ENCODE peak calls at places on chromosomes 5 and 9, in eight cellular contexts. One of them, this sample, is unnamed.
A peak's percentile ranks its signal among the peaks of the same experiment; 100 is the strongest.

GRCh38 chr5:8907168-8907868 is 638.6 kb downstream of the SEMA5A start:
- DNase-seq in suprapubic skin: no peak
- DNase-seq in psoas muscle: no peak
- DNase-seq in Peyer's patch: no peak
- DNase-seq in left lung: no peak
- DNase-seq in pancreas: no peak
- DNase-seq in tibial nerve: no peak
- DNase-seq in brain microvascular endothelial cell: peak; percentile 13
- DNase-seq in this sample: no peak

GRCh38 chr9:123396007-123396511 is 40.1 kb downstream of the CRB2 start:
- DNase-seq in suprapubic skin: no peak
- DNase-seq in psoas muscle: no peak
- DNase-seq in Peyer's patch: no peak
- DNase-seq in left lung: no peak
- DNase-seq in pancreas: no peak
- DNase-seq in tibial nerve: no peak
- DNase-seq in brain microvascular endothelial cell: no peak
- DNase-seq in this sample: no peak

GRCh38 chr9:127129718-127130085 is 7.3 kb upstream of the ANGPTL2 start:
- DNase-seq in suprapubic skin: no peak
- DNase-seq in psoas muscle: peak; percentile 56
- DNase-seq in Peyer's patch: no peak
- DNase-seq in left lung: no peak
- DNase-seq in pancreas: no peak
- DNase-seq in tibial nerve: no peak
- DNase-seq in brain microvascular endothelial cell: no peak
- DNase-seq in this sample: no peak

GRCh38 chr5:2900360-2900759 is 148.9 kb upstream of the IRX2 start:
- DNase-seq in suprapubic skin: peak; percentile 3
- DNase-seq in psoas muscle: no peak
- DNase-seq in Peyer's patch: no peak
- DNase-seq in left lung: no peak
- DNase-seq in pancreas: no peak
- DNase-seq in tibial nerve: no peak
- DNase-seq in brain microvascular endothelial cell: no peak
- DNase-seq in this sample: no peak

GRCh38 chr5:42875785-42876374 is 64.2 kb upstream of the SELENOP start:
- DNase-seq in suprapubic skin: no peak
- DNase-seq in psoas muscle: no peak
- DNase-seq in Peyer's patch: no peak
- DNase-seq in left lung: no peak
- DNase-seq in pancreas: no peak
- DNase-seq in tibial nerve: no peak
- DNase-seq in brain microvascular endothelial cell: no peak
- DNase-seq in this sample: no peak

GRCh38 chr5:168295574-168296201 is 4.2 kb downstream of the WWC1 start:
- DNase-seq in suprapubic skin: no peak
- DNase-seq in psoas muscle: no peak
- DNase-seq in Peyer's patch: no peak
- DNase-seq in left lung: peak; percentile 53
- DNase-seq in pancreas: peak; percentile 72
- DNase-seq in tibial nerve: no peak
- DNase-seq in brain microvascular endothelial cell: peak; percentile 56
- DNase-seq in this sample: no peak

GRCh38 chr9:76394896-76395244 is 644 bp upstream of the RFK start:
- DNase-seq in suprapubic skin: peak; percentile 85
- DNase-seq in psoas muscle: peak; percentile 67
- DNase-seq in Peyer's patch: peak; percentile 80
- DNase-seq in left lung: peak; percentile 53
- DNase-seq in pancreas: no peak
- DNase-seq in tibial nerve: peak; percentile 22
- DNase-seq in brain microvascular endothelial cell: peak; percentile 42
- DNase-seq in this sample: peak; percentile 65

GRCh38 chr5:179371123-179371515 is 25.9 kb upstream of the ADAMTS2 start:
- DNase-seq in suprapubic skin: no peak
- DNase-seq in psoas muscle: no peak
- DNase-seq in Peyer's patch: peak; percentile 31
- DNase-seq in left lung: no peak
- DNase-seq in pancreas: no peak
- DNase-seq in tibial nerve: no peak
- DNase-seq in brain microvascular endothelial cell: no peak
- DNase-seq in this sample: no peak

GRCh38 chr9:35736201-35736633 is 3.8 kb downstream of the CREB3 start:
- DNase-seq in suprapubic skin: no peak
- DNase-seq in psoas muscle: peak; percentile 74
- DNase-seq in Peyer's patch: peak; percentile 76
- DNase-seq in left lung: no peak
- DNase-seq in pancreas: peak; percentile 70
- DNase-seq in tibial nerve: peak; percentile 46
- DNase-seq in brain microvascular endothelial cell: peak; percentile 81
- DNase-seq in this sample: peak; percentile 68

GRCh38 chr5:139795074-139796001 is at the start of gene PSD2:
- DNase-seq in suprapubic skin: no peak
- DNase-seq in psoas muscle: peak; percentile 60
- DNase-seq in Peyer's patch: peak; percentile 48
- DNase-seq in left lung: no peak
- DNase-seq in pancreas: peak; percentile 31
- DNase-seq in tibial nerve: no peak
- DNase-seq in brain microvascular endothelial cell: no peak
- DNase-seq in this sample: no peak

GRCh38 chr9:79431019-79431679 is 140.6 kb upstream of the TLE4 start:
- DNase-seq in suprapubic skin: no peak
- DNase-seq in psoas muscle: no peak
- DNase-seq in Peyer's patch: no peak
- DNase-seq in left lung: no peak
- DNase-seq in pancreas: no peak
- DNase-seq in tibial nerve: no peak
- DNase-seq in brain microvascular endothelial cell: no peak
- DNase-seq in this sample: no peak

GRCh38 chr5:96984506-96985192 is 48.8 kb downstream of the LNPEP start:
- DNase-seq in suprapubic skin: no peak
- DNase-seq in psoas muscle: no peak
- DNase-seq in Peyer's patch: no peak
- DNase-seq in left lung: no peak
- DNase-seq in pancreas: no peak
- DNase-seq in tibial nerve: no peak
- DNase-seq in brain microvascular endothelial cell: no peak
- DNase-seq in this sample: no peak

GRCh38 chr5:57816108-57816507 is 333.5 kb upstream of the ACTBL2 start:
- DNase-seq in suprapubic skin: no peak
- DNase-seq in psoas muscle: no peak
- DNase-seq in Peyer's patch: no peak
- DNase-seq in left lung: no peak
- DNase-seq in pancreas: no peak
- DNase-seq in tibial nerve: no peak
- DNase-seq in brain microvascular endothelial cell: peak; percentile 97
- DNase-seq in this sample: no peak

GRCh38 chr5:125612356-125613149 is 810.7 kb upstream of the GRAMD2B start:
- DNase-seq in suprapubic skin: no peak
- DNase-seq in psoas muscle: peak; percentile 57
- DNase-seq in Peyer's patch: peak; percentile 40
- DNase-seq in left lung: no peak
- DNase-seq in pancreas: peak; percentile 75
- DNase-seq in tibial nerve: no peak
- DNase-seq in brain microvascular endothelial cell: no peak
- DNase-seq in this sample: no peak

GRCh38 chr5:81884871-81885270 is 87.0 kb upstream of the ATG10 start:
- DNase-seq in suprapubic skin: no peak
- DNase-seq in psoas muscle: no peak
- DNase-seq in Peyer's patch: no peak
- DNase-seq in left lung: no peak
- DNase-seq in pancreas: no peak
- DNase-seq in tibial nerve: no peak
- DNase-seq in brain microvascular endothelial cell: no peak
- DNase-seq in this sample: no peak

GRCh38 chr9:120434532-120434931 is 145.4 kb downstream of the CDK5RAP2 start:
- DNase-seq in suprapubic skin: no peak
- DNase-seq in psoas muscle: peak; percentile 75
- DNase-seq in Peyer's patch: no peak
- DNase-seq in left lung: no peak
- DNase-seq in pancreas: no peak
- DNase-seq in tibial nerve: no peak
- DNase-seq in brain microvascular endothelial cell: peak; percentile 52
- DNase-seq in this sample: no peak

GRCh38 chr9:93265301-93265971 is 81.5 kb downstream of the WNK2 start:
- DNase-seq in suprapubic skin: no peak
- DNase-seq in psoas muscle: no peak
- DNase-seq in Peyer's patch: no peak
- DNase-seq in left lung: no peak
- DNase-seq in pancreas: peak; percentile 6
- DNase-seq in tibial nerve: no peak
- DNase-seq in brain microvascular endothelial cell: no peak
- DNase-seq in this sample: no peak

GRCh38 chr9:128141604-128142003 is 7.6 kb upstream of the LCN2 start:
- DNase-seq in suprapubic skin: no peak
- DNase-seq in psoas muscle: peak; percentile 8
- DNase-seq in Peyer's patch: peak; percentile 19
- DNase-seq in left lung: no peak
- DNase-seq in pancreas: no peak
- DNase-seq in tibial nerve: no peak
- DNase-seq in brain microvascular endothelial cell: no peak
- DNase-seq in this sample: no peak

GRCh38 chr5:72438141-72438540 is 69.1 kb downstream of the ZNF366 start:
- DNase-seq in suprapubic skin: no peak
- DNase-seq in psoas muscle: no peak
- DNase-seq in Peyer's patch: no peak
- DNase-seq in left lung: no peak
- DNase-seq in pancreas: no peak
- DNase-seq in tibial nerve: no peak
- DNase-seq in brain microvascular endothelial cell: no peak
- DNase-seq in this sample: no peak

GRCh38 chr9:136944094-136944518 is 432 bp downstream of the FBXW5 start:
- DNase-seq in suprapubic skin: no peak
- DNase-seq in psoas muscle: no peak
- DNase-seq in Peyer's patch: no peak
- DNase-seq in left lung: no peak
- DNase-seq in pancreas: no peak
- DNase-seq in tibial nerve: peak; percentile 14
- DNase-seq in brain microvascular endothelial cell: no peak
- DNase-seq in this sample: peak; percentile 47

GRCh38 chr5:134503937-134504437 is 21.5 kb upstream of the JADE2 start:
- DNase-seq in suprapubic skin: peak; percentile 4
- DNase-seq in psoas muscle: no peak
- DNase-seq in Peyer's patch: no peak
- DNase-seq in left lung: no peak
- DNase-seq in pancreas: no peak
- DNase-seq in tibial nerve: no peak
- DNase-seq in brain microvascular endothelial cell: no peak
- DNase-seq in this sample: no peak

GRCh38 chr5:33832904-33833575 is 58.8 kb downstream of the ADAMTS12 start:
- DNase-seq in suprapubic skin: no peak
- DNase-seq in psoas muscle: no peak
- DNase-seq in Peyer's patch: no peak
- DNase-seq in left lung: no peak
- DNase-seq in pancreas: no peak
- DNase-seq in tibial nerve: no peak
- DNase-seq in brain microvascular endothelial cell: no peak
- DNase-seq in this sample: no peak

GRCh38 chr9:77871483-77871882 is 160.1 kb downstream of the GNAQ start:
- DNase-seq in suprapubic skin: no peak
- DNase-seq in psoas muscle: no peak
- DNase-seq in Peyer's patch: no peak
- DNase-seq in left lung: no peak
- DNase-seq in pancreas: no peak
- DNase-seq in tibial nerve: no peak
- DNase-seq in brain microvascular endothelial cell: no peak
- DNase-seq in this sample: no peak
- TF ChIP-seq CTCF in suprapubic skin: no peak
- TF ChIP-seq CTCF in psoas muscle: no peak
- TF ChIP-seq CTCF in Peyer's patch: no peak
- TF ChIP-seq CTCF in left lung: no peak
- TF ChIP-seq CTCF in pancreas: no peak
- TF ChIP-seq CTCF in tibial nerve: no peak
- TF ChIP-seq CTCF in brain microvascular endothelial cell: no peak
- TF ChIP-seq CTCF in this sample: no peak

GRCh38 chr9:82101475-82101874 is 112.9 kb downstream of the SPATA31D1 start:
- DNase-seq in suprapubic skin: no peak
- DNase-seq in psoas muscle: no peak
- DNase-seq in Peyer's patch: no peak
- DNase-seq in left lung: no peak
- DNase-seq in pancreas: no peak
- DNase-seq in tibial nerve: no peak
- DNase-seq in brain microvascular endothelial cell: no peak
- DNase-seq in this sample: no peak
- TF ChIP-seq CTCF in suprapubic skin: no peak
- TF ChIP-seq CTCF in psoas muscle: no peak
- TF ChIP-seq CTCF in Peyer's patch: no peak
- TF ChIP-seq CTCF in left lung: no peak
- TF ChIP-seq CTCF in pancreas: no peak
- TF ChIP-seq CTCF in tibial nerve: no peak
- TF ChIP-seq CTCF in brain microvascular endothelial cell: peak; percentile 38
- TF ChIP-seq CTCF in this sample: no peak

GRCh38 chr5:154189819-154190651 is 498 bp upstream of the GALNT10 start:
- DNase-seq in suprapubic skin: peak; percentile 94
- DNase-seq in psoas muscle: peak; percentile 94
- DNase-seq in Peyer's patch: peak; percentile 90
- DNase-seq in left lung: peak; percentile 90
- DNase-seq in pancreas: peak; percentile 87
- DNase-seq in tibial nerve: peak; percentile 64
- DNase-seq in brain microvascular endothelial cell: peak; percentile 51
- DNase-seq in this sample: peak; percentile 81
- TF ChIP-seq CTCF in suprapubic skin: no peak
- TF ChIP-seq CTCF in psoas muscle: peak; percentile 23
- TF ChIP-seq CTCF in Peyer's patch: peak; percentile 53
- TF ChIP-seq CTCF in left lung: no peak
- TF ChIP-seq CTCF in pancreas: peak; percentile 27
- TF ChIP-seq CTCF in tibial nerve: peak; percentile 9
- TF ChIP-seq CTCF in brain microvascular endothelial cell: peak; percentile 60
- TF ChIP-seq CTCF in this sample: peak; percentile 50

GRCh38 chr5:170100051-170100943 is 5.4 kb upstream of the FOXI1 start:
- DNase-seq in suprapubic skin: peak; percentile 91
- DNase-seq in psoas muscle: peak; percentile 68
- DNase-seq in Peyer's patch: no peak
- DNase-seq in left lung: peak; percentile 65
- DNase-seq in pancreas: peak; percentile 70
- DNase-seq in tibial nerve: peak; percentile 73
- DNase-seq in brain microvascular endothelial cell: peak; percentile 81
- DNase-seq in this sample: peak; percentile 66
- TF ChIP-seq CTCF in suprapubic skin: peak; percentile 53
- TF ChIP-seq CTCF in psoas muscle: peak; percentile 24
- TF ChIP-seq CTCF in Peyer's patch: peak; percentile 40
- TF ChIP-seq CTCF in left lung: peak; percentile 66
- TF ChIP-seq CTCF in pancreas: peak; percentile 49
- TF ChIP-seq CTCF in tibial nerve: peak; percentile 65
- TF ChIP-seq CTCF in brain microvascular endothelial cell: peak; percentile 81
- TF ChIP-seq CTCF in this sample: peak; percentile 77

GRCh38 chr9:114906922-114907571 is 23.3 kb downstream of the TNFSF8 start:
- DNase-seq in suprapubic skin: no peak
- DNase-seq in psoas muscle: no peak
- DNase-seq in Peyer's patch: no peak
- DNase-seq in left lung: no peak
- DNase-seq in pancreas: no peak
- DNase-seq in tibial nerve: no peak
- DNase-seq in brain microvascular endothelial cell: no peak
- DNase-seq in this sample: no peak
- TF ChIP-seq CTCF in suprapubic skin: no peak
- TF ChIP-seq CTCF in psoas muscle: peak; percentile 28
- TF ChIP-seq CTCF in Peyer's patch: peak; percentile 57
- TF ChIP-seq CTCF in left lung: peak; percentile 61
- TF ChIP-seq CTCF in pancreas: peak; percentile 16
- TF ChIP-seq CTCF in tibial nerve: peak; percentile 21
- TF ChIP-seq CTCF in brain microvascular endothelial cell: peak; percentile 87
- TF ChIP-seq CTCF in this sample: peak; percentile 33

This sample was measured in CD14-positive monocyte.